ENCODE peak calls at places on chromosomes 6 and 20, in nine cellular contexts. C is brain microvascular endothelial cell, X is LNCaP clone FGC, G is heart left ventricle, P is psoas muscle, Y is cardiac fibroblast, Q is ovary, R is fibroblast of the aortic adventitia, I is BE2C. F is an unnamed sample.
A peak's percentile ranks its signal among the peaks of the same experiment; 100 is the strongest.

GRCh38 chr6:1062786-1063545 is 248.9 kb upstream of the FOXQ1 start:
- DNase-seq in C (no peak), X (no peak), G (no peak), P (no peak), Y (no peak), Q (no peak), R (no peak), I (no peak), F (no peak)

GRCh38 chr6:112443666-112444065 is 96.5 kb downstream of the RFPL4B start:
- DNase-seq in C (no peak), X (no peak), G (peak; percentile 31), P (peak; percentile 80), Y (peak; percentile 84), Q (peak; percentile 72), R (peak; percentile 71), I (no peak), F (peak; percentile 86)

GRCh38 chr6:9204171-9204570 is 768.8 kb upstream of the SLC35B3 start:
- DNase-seq in C (peak; percentile 55), X (peak; percentile 17), G (no peak), P (no peak), Y (peak; percentile 56), Q (no peak), R (peak; percentile 54), I (no peak), F (peak; percentile 36)

GRCh38 chr20:48635791-48636267 is 192.0 kb downstream of the PREX1 start:
- DNase-seq in C (peak; percentile 53), X (no peak), G (peak; percentile 44), P (peak; percentile 64), Y (peak; percentile 61), Q (peak; percentile 59), R (peak; percentile 46), I (peak; percentile 85), F (peak; percentile 33)

GRCh38 chr20:1874534-1875168 is 20.6 kb upstream of the SIRPA start:
- DNase-seq in C (no peak), X (no peak), G (no peak), P (no peak), Y (peak; percentile 29), Q (no peak), R (no peak), I (no peak), F (no peak)

GRCh38 chr20:6886065-6886729 is 118.7 kb downstream of the BMP2 start:
- DNase-seq in C (no peak), X (no peak), G (no peak), P (no peak), Y (no peak), Q (no peak), R (no peak), I (no peak), F (no peak)

GRCh38 chr6:46794068-46794467 is 879 bp downstream of the MEP1A start:
- DNase-seq in C (peak; percentile 24), X (no peak), G (no peak), P (no peak), Y (no peak), Q (no peak), R (no peak), I (no peak), F (no peak)

GRCh38 chr6:106642476-106642875 is 13.1 kb downstream of the QRSL1 start:
- DNase-seq in C (no peak), X (peak; percentile 89), G (no peak), P (no peak), Y (peak; percentile 22), Q (no peak), R (no peak), I (no peak), F (no peak)

GRCh38 chr6:152062476-152062875 is 255.0 kb downstream of the ESR1 start:
- DNase-seq in C (no peak), X (no peak), G (no peak), P (no peak), Y (no peak), Q (no peak), R (no peak), I (no peak), F (no peak)

GRCh38 chr20:59333928-59334327 is 33.5 kb downstream of the EDN3 start:
- DNase-seq in C (no peak), X (no peak), G (no peak), P (no peak), Y (no peak), Q (no peak), R (no peak), I (no peak), F (no peak)

GRCh38 chr6:113190170-113190569 is 667.0 kb upstream of the MARCKS start:
- DNase-seq in C (no peak), X (no peak), G (no peak), P (no peak), Y (no peak), Q (no peak), R (no peak), I (peak; percentile 12), F (peak; percentile 23)

GRCh38 chr20:19699132-19699971 is 58.7 kb upstream of the RIN2 start:
- DNase-seq in C (peak; percentile 86), X (no peak), G (no peak), P (no peak), Y (peak; percentile 87), Q (no peak), R (peak; percentile 67), I (no peak), F (peak; percentile 71)

GRCh38 chr6:163533443-163533842 is 118.9 kb downstream of the QKI start:
- DNase-seq in C (peak; percentile 91), X (peak; percentile 58), G (no peak), P (no peak), Y (peak; percentile 95), Q (no peak), R (peak; percentile 86), I (no peak), F (peak; percentile 96)

GRCh38 chr6:37822851-37823682 is 3.5 kb downstream of the ZFAND3 start:
- DNase-seq in C (peak; percentile 14), X (peak; percentile 43), G (no peak), P (no peak), Y (peak; percentile 41), Q (no peak), R (peak; percentile 57), I (peak; percentile 69), F (peak; percentile 49)

DNA sequence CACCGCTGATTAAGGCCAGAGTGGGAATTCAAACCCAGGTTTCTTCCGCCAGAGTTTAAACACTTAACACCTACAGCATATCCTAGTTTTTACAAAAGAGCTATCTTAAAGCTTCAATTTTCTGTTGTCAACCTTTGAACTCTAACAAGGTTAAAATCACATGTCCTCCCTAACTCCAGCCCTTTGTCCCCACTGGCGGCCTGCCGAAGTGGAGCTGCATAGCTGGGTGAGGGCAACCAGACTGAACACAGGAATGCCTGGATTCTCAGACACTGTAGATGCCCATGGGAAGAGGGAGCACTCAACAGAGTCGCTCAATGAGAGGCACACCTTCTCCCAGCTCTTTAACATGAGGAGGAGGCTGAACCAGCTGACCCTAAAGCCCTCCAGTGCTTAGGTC is 59.1 kb downstream of the LRFN2 start:
- DNase-seq in C (no peak), X (no peak), G (no peak), P (no peak), Y (no peak), Q (no peak), R (no peak), I (no peak), F (no peak)
- TF ChIP-seq CTCF in C (no peak), X (no peak), G (no peak), P (no peak), Y (no peak), Q (no peak), R (no peak), I (no peak), F (no peak)

GRCh38 chr20:62776692-62777527 is 19.4 kb upstream of the MRGBP start:
- DNase-seq in C (no peak), X (peak; percentile 66), G (no peak), P (no peak), Y (peak; percentile 19), Q (no peak), R (no peak), I (peak; percentile 72), F (no peak)
- H3K4me3 ChIP-seq in C (no peak overlapping the region), X (peak overlapping the region; percentile 70), G (no peak overlapping the region), P (no peak overlapping the region), Y (no peak overlapping the region), Q (no peak overlapping the region), R (no peak overlapping the region), I (no peak overlapping the region), F (no peak overlapping the region)

DNA sequence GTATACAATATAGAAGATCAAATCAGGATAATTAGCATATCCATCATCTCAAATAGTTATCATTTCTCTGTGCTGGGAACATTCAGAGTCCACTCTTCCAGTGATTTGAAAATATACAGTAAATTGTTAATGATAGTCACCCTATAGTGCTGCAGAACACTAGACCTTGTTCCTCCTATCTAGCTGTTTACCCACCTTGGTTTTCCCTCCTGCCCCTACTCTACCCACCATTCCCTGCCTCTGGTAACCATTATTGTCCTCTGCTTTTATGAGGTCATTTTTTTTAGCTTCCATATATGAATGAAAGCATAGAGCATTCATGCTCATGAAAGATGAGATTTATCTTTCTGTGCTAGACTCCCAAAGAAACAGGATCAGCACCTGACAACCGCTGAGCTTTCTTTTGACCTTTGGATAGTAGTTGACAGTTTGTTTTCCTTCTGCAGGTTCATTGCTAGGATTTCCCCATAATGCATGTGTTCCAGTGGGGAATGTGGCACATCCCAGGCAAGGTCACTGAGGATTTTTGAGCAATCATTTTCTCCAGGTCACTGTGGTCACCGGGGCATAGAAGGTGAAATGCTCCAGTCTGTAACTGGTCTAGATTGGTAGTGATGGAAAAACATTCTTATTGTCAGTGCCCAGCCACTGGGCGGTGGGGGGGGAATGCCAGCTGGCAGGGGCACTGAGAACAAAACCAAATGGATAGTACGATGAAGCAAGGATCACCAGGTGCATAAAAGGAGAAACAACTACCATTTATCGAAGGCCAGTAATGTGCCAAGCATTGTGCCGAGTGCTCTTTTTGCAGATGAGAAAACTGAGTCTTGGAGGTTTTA is 33.6 kb upstream of the BCAS1 start:
- DNase-seq in C (no peak), X (no peak), G (no peak), P (no peak), Y (no peak), Q (no peak), R (no peak), I (no peak), F (no peak)
- TF ChIP-seq CTCF in C (no peak), X (no peak), G (no peak), P (no peak), Y (no peak), Q (no peak), R (no peak), I (no peak), F (no peak)

GRCh38 chr20:41047975-41048305 is 19.3 kb downstream of the TOP1 start:
- DNase-seq in C (no peak), X (no peak), G (no peak), P (no peak), Y (peak; percentile 65), Q (no peak), R (peak; percentile 62), I (no peak), F (peak; percentile 58)

GRCh38 chr20:41048475-41049242 is 20.0 kb downstream of the TOP1 start:
- DNase-seq in C (no peak), X (no peak), G (no peak), P (no peak), Y (no peak), Q (no peak), R (no peak), I (no peak), F (no peak)

GRCh38 chr20:41046716-41047115 is 18.1 kb downstream of the TOP1 start:
- DNase-seq in C (no peak), X (no peak), G (no peak), P (no peak), Y (peak; percentile 50), Q (no peak), R (peak; percentile 33), I (no peak), F (peak; percentile 72)

GRCh38 chr20:41045680-41046079 is 17.1 kb downstream of the TOP1 start:
- DNase-seq in C (no peak), X (no peak), G (no peak), P (no peak), Y (no peak), Q (no peak), R (no peak), I (no peak), F (no peak)

GRCh38 chr20:41047279-41047974 is 18.8 kb downstream of the TOP1 start:
- DNase-seq in C (no peak), X (no peak), G (no peak), P (no peak), Y (no peak), Q (no peak), R (no peak), I (no peak), F (no peak)
- H3K4me3 ChIP-seq in C (no peak overlapping the region), X (no peak overlapping the region), G (peak overlapping the region; percentile 54), P (peak overlapping the region; percentile 40), Y (no peak overlapping the region), Q (no peak overlapping the region), R (no peak overlapping the region), I (no peak overlapping the region), F (no peak overlapping the region)